ENCODE peak calls at places on chromosome 11, in four cellular contexts. R is RWPE1, W is natural killer cell, K is dermis microvascular lymphatic vessel endothelial cell. J is an unnamed sample.

GRCh38 chr11:115924744-115925567 is 420.7 kb upstream of the CADM1 start:
- DNase-seq in K (no peak), W (no peak), R (no peak), J (no peak)

GRCh38 chr11:27926981-27927481 is 180.9 kb downstream of the KIF18A start:
- DNase-seq in K (no peak), R (peak; percentile 85), W (no peak), J (no peak)

GRCh38 chr11:118623291-118623655 is 15.9 kb downstream of the PHLDB1 start:
- DNase-seq in K (no peak), R (peak; percentile 94), W (no peak), J (no peak)

GRCh38 chr11:11148104-11148509 is 204.9 kb downstream of the CSNK2A3 start:
- DNase-seq in K (no peak), W (no peak), R (peak; percentile 27), J (no peak)

GRCh38 chr11:62856333-62856910 is 17.0 kb upstream of the WDR74 start:
- DNase-seq in W (no peak), R (no peak), K (no peak), J (no peak)

GRCh38 chr11:134554106-134554505 is 142.1 kb upstream of the B3GAT1 start:
- DNase-seq in W (no peak), R (no peak), K (no peak), J (no peak)

GRCh38 chr11:130003717-130004001 is 1.0 kb upstream of the PRDM10 start:
- DNase-seq in K (no peak), W (no peak), R (no peak), J (no peak)

GRCh38 chr11:47099213-47099917 is 77.3 kb downstream of the ARFGAP2 start:
- DNase-seq in K (no peak), R (no peak), W (no peak), J (no peak)

GRCh38 chr11:117851091-117851490 is 25.4 kb downstream of the FXYD6 start:
- DNase-seq in K (no peak), R (no peak), W (no peak), J (no peak)

GRCh38 chr11:117823294-117823940 is 1.1 kb downstream of the FXYD2 start:
- DNase-seq in R (no peak), W (peak; percentile 14), K (no peak), J (no peak)

GRCh38 chr11:117691501-117691900 is 105.5 kb downstream of the DSCAML1 start:
- DNase-seq in R (no peak), W (no peak), K (no peak), J (no peak)

GRCh38 chr11:120198403-120198786 is 12.4 kb upstream of the OAF start:
- DNase-seq in W (no peak), K (no peak), R (no peak), J (no peak)

GRCh38 chr11:12001152-12001551 is 7.3 kb downstream of the DKK3 start:
- DNase-seq in K (no peak), W (no peak), R (no peak), J (no peak)

GRCh38 chr11:58334708-58335107 is 24.2 kb downstream of the OR5B17 start:
- DNase-seq in K (peak; percentile 47), W (no peak), R (peak; percentile 75), J (no peak)

GRCh38 chr11:104043678-104044239 is 7.3 kb downstream of the DDI1 start:
- DNase-seq in R (no peak), W (no peak), K (no peak), J (no peak)

GRCh38 chr11:28243057-28243456 is 134.9 kb downstream of the METTL15 start:
- DNase-seq in K (no peak), W (no peak), R (no peak), J (no peak)

GRCh38 chr11:61817471-61818202 is 834 bp upstream of the FADS1 start:
- DNase-seq in K (no peak), R (no peak), W (no peak), J (no peak)